ENCODE peak calls at places on chromosomes 5 and 9, in seven cellular contexts. One of them, this sample, is unnamed.

GRCh38 chr5:57841671-57842375 is 359.2 kb upstream of the ACTBL2 start:
- DNase-seq in kidney: no peak
- DNase-seq in hepatocyte: peak
- DNase-seq in fibroblast of mammary gland: peak
- DNase-seq in HCT116: peak
- DNase-seq in cardiac fibroblast: peak
- DNase-seq in psoas muscle: no peak
- DNase-seq in this sample: peak

GRCh38 chr5:149674686-149675085 is 55.4 kb upstream of the PPARGC1B start:
- DNase-seq in psoas muscle: no peak
- DNase-seq in HCT116: no peak
- DNase-seq in fibroblast of mammary gland: no peak
- DNase-seq in hepatocyte: no peak
- DNase-seq in cardiac fibroblast: no peak
- DNase-seq in kidney: no peak
- DNase-seq in this sample: no peak

GRCh38 chr9:120985759-120986353 is 59.3 kb upstream of the TRAF1 start:
- DNase-seq in psoas muscle: no peak
- DNase-seq in fibroblast of mammary gland: peak
- DNase-seq in HCT116: peak
- DNase-seq in kidney: no peak
- DNase-seq in hepatocyte: peak
- DNase-seq in cardiac fibroblast: peak
- DNase-seq in this sample: peak

GRCh38 chr5:163607256-163607655 is 101.8 kb downstream of the MAT2B start:
- DNase-seq in kidney: no peak
- DNase-seq in HCT116: no peak
- DNase-seq in cardiac fibroblast: no peak
- DNase-seq in fibroblast of mammary gland: no peak
- DNase-seq in psoas muscle: no peak
- DNase-seq in hepatocyte: no peak
- DNase-seq in this sample: no peak

GRCh38 chr9:128081052-128081451 is 13.0 kb downstream of the SLC25A25 start:
- DNase-seq in hepatocyte: peak
- DNase-seq in kidney: peak
- DNase-seq in fibroblast of mammary gland: peak
- DNase-seq in psoas muscle: no peak
- DNase-seq in cardiac fibroblast: peak
- DNase-seq in HCT116: no peak
- DNase-seq in this sample: peak

GRCh38 chr5:1208743-1209551 is 7.6 kb downstream of the SLC6A19 start:
- DNase-seq in kidney: peak
- DNase-seq in HCT116: no peak
- DNase-seq in hepatocyte: peak
- DNase-seq in psoas muscle: peak
- DNase-seq in cardiac fibroblast: peak
- DNase-seq in fibroblast of mammary gland: peak
- DNase-seq in this sample: peak

GRCh38 chr9:25003686-25004085 is 458.0 kb upstream of the IZUMO3 start:
- DNase-seq in hepatocyte: peak
- DNase-seq in psoas muscle: no peak
- DNase-seq in kidney: no peak
- DNase-seq in cardiac fibroblast: no peak
- DNase-seq in HCT116: no peak
- DNase-seq in fibroblast of mammary gland: no peak
- DNase-seq in this sample: no peak

GRCh38 chr9:107784235-107784958 is 294.8 kb upstream of the KLF4 start:
- DNase-seq in kidney: no peak
- DNase-seq in cardiac fibroblast: peak
- DNase-seq in psoas muscle: peak
- DNase-seq in HCT116: peak
- DNase-seq in hepatocyte: peak
- DNase-seq in fibroblast of mammary gland: peak
- DNase-seq in this sample: peak

GRCh38 chr9:121331992-121332685 is 37.9 kb downstream of the STOM start:
- DNase-seq in HCT116: no peak
- DNase-seq in psoas muscle: no peak
- DNase-seq in fibroblast of mammary gland: peak
- DNase-seq in kidney: peak
- DNase-seq in hepatocyte: no peak
- DNase-seq in cardiac fibroblast: peak
- DNase-seq in this sample: peak

GRCh38 chr9:124776952-124777645 is at the start of gene OLFML2A:
- DNase-seq in kidney: peak
- DNase-seq in HCT116: no peak
- DNase-seq in cardiac fibroblast: no peak
- DNase-seq in hepatocyte: peak
- DNase-seq in psoas muscle: peak
- DNase-seq in fibroblast of mammary gland: peak
- DNase-seq in this sample: no peak

DNA sequence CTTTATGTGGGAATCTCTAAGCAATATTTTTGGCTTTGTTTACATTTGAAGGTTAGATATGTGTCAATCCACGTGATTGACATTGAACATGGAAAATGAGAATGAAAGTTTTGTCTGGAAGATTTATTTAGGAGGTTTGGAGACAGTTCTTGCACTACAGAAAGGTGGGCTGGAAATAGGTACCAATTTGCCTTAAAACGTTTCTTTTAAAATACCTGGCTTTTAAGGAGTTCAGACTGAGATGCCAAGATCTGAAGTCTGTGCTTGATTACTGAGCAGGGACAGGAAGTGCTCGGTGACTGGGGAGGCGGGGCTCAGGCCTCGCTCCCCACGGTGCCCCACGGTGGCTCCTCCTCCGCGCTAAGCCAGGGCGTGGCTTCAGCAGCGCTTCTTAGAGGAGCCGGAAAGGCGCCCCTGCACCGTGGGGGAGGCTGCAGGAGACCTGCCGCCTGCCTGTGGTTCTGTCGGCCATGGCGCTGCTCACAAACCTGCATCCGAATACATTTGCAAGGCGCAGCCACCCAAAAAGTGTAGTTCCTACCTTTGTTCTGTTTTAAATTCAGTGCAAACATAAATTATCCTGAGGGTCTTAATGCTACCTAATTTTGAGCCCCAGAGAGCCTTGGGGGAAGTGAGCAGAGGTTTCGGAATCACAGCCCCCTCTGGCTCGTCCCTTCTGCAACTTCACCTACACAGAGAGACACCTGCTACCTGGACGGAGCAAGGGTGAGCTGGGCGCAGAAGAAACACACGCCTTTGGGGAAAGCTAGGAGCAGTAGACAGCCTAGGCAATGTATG is 49.2 kb downstream of the USP20 start:
- DNase-seq in psoas muscle: peak
- DNase-seq in HCT116: peak
- DNase-seq in cardiac fibroblast: peak
- DNase-seq in kidney: peak
- DNase-seq in fibroblast of mammary gland: peak
- DNase-seq in hepatocyte: peak
- DNase-seq in this sample: peak
- TF ChIP-seq CTCF in psoas muscle: no peak
- TF ChIP-seq CTCF in HCT116: no peak
- TF ChIP-seq CTCF in cardiac fibroblast: no peak
- TF ChIP-seq CTCF in kidney: no peak
- TF ChIP-seq CTCF in fibroblast of mammary gland: no peak
- TF ChIP-seq CTCF in hepatocyte: no peak
- TF ChIP-seq CTCF in this sample: no peak

GRCh38 chr5:135041145-135041587 is 7.1 kb upstream of the PITX1 start:
- DNase-seq in hepatocyte: no peak
- DNase-seq in psoas muscle: peak
- DNase-seq in kidney: peak
- DNase-seq in cardiac fibroblast: no peak
- DNase-seq in HCT116: no peak
- DNase-seq in fibroblast of mammary gland: no peak
- DNase-seq in this sample: no peak

GRCh38 chr5:135038829-135039525 is 4.9 kb upstream of the PITX1 start:
- DNase-seq in hepatocyte: no peak
- DNase-seq in cardiac fibroblast: no peak
- DNase-seq in HCT116: no peak
- DNase-seq in fibroblast of mammary gland: no peak
- DNase-seq in kidney: peak
- DNase-seq in psoas muscle: no peak
- DNase-seq in this sample: no peak

GRCh38 chr5:135040331-135041144 is 6.5 kb upstream of the PITX1 start:
- DNase-seq in kidney: peak
- DNase-seq in fibroblast of mammary gland: no peak
- DNase-seq in HCT116: no peak
- DNase-seq in hepatocyte: no peak
- DNase-seq in psoas muscle: peak
- DNase-seq in cardiac fibroblast: no peak
- DNase-seq in this sample: no peak

GRCh38 chr5:135038202-135038828 is 4.3 kb upstream of the PITX1 start:
- DNase-seq in hepatocyte: no peak
- DNase-seq in kidney: no peak
- DNase-seq in fibroblast of mammary gland: no peak
- DNase-seq in psoas muscle: peak
- DNase-seq in cardiac fibroblast: no peak
- DNase-seq in HCT116: no peak
- DNase-seq in this sample: no peak

GRCh38 chr5:135039526-135040296 is 5.7 kb upstream of the PITX1 start:
- DNase-seq in cardiac fibroblast: no peak
- DNase-seq in psoas muscle: peak
- DNase-seq in HCT116: no peak
- DNase-seq in kidney: peak
- DNase-seq in hepatocyte: peak
- DNase-seq in fibroblast of mammary gland: no peak
- DNase-seq in this sample: no peak
- H3K4me3 ChIP-seq in cardiac fibroblast: no peak
- H3K4me3 ChIP-seq in psoas muscle: peak
- H3K4me3 ChIP-seq in HCT116: peak
- H3K4me3 ChIP-seq in kidney: no peak
- H3K4me3 ChIP-seq in hepatocyte: peak
- H3K4me3 ChIP-seq in fibroblast of mammary gland: no peak
- H3K4me3 ChIP-seq in this sample: no peak

GRCh38 chr9:31272456-31273295 is 1111.8 kb upstream of the ACO1 start:
- DNase-seq in cardiac fibroblast: no peak
- DNase-seq in psoas muscle: no peak
- DNase-seq in hepatocyte: peak
- DNase-seq in fibroblast of mammary gland: no peak
- DNase-seq in HCT116: peak
- DNase-seq in kidney: no peak
- DNase-seq in this sample: no peak
- TF ChIP-seq CTCF in cardiac fibroblast: no peak
- TF ChIP-seq CTCF in psoas muscle: no peak
- TF ChIP-seq CTCF in hepatocyte: no peak
- TF ChIP-seq CTCF in fibroblast of mammary gland: no peak
- TF ChIP-seq CTCF in HCT116: no peak
- TF ChIP-seq CTCF in kidney: no peak
- TF ChIP-seq CTCF in this sample: no peak

GRCh38 chr9:92762781-92763708 is 1.6 kb downstream of the BICD2 start:
- DNase-seq in HCT116: no peak
- DNase-seq in psoas muscle: no peak
- DNase-seq in fibroblast of mammary gland: no peak
- DNase-seq in cardiac fibroblast: no peak
- DNase-seq in kidney: peak
- DNase-seq in hepatocyte: no peak
- DNase-seq in this sample: no peak

GRCh38 chr9:92762196-92762595 is 2.4 kb downstream of the BICD2 start:
- DNase-seq in fibroblast of mammary gland: no peak
- DNase-seq in cardiac fibroblast: no peak
- DNase-seq in HCT116: no peak
- DNase-seq in kidney: no peak
- DNase-seq in hepatocyte: no peak
- DNase-seq in psoas muscle: no peak
- DNase-seq in this sample: no peak

GRCh38 chr9:92759990-92760893 is 4.4 kb downstream of the BICD2 start:
- DNase-seq in psoas muscle: peak
- DNase-seq in kidney: peak
- DNase-seq in cardiac fibroblast: no peak
- DNase-seq in fibroblast of mammary gland: no peak
- DNase-seq in hepatocyte: no peak
- DNase-seq in HCT116: no peak
- DNase-seq in this sample: no peak

GRCh38 chr9:92763721-92764380 is 782 bp downstream of the BICD2 start:
- DNase-seq in kidney: peak
- DNase-seq in cardiac fibroblast: no peak
- DNase-seq in hepatocyte: peak
- DNase-seq in fibroblast of mammary gland: peak
- DNase-seq in psoas muscle: peak
- DNase-seq in HCT116: no peak
- DNase-seq in this sample: no peak

GRCh38 chr9:92761686-92762085 is 2.9 kb downstream of the BICD2 start:
- DNase-seq in hepatocyte: no peak
- DNase-seq in psoas muscle: no peak
- DNase-seq in kidney: no peak
- DNase-seq in cardiac fibroblast: no peak
- DNase-seq in fibroblast of mammary gland: no peak
- DNase-seq in HCT116: no peak
- DNase-seq in this sample: no peak
- H3K4me3 ChIP-seq in hepatocyte: no peak
- H3K4me3 ChIP-seq in psoas muscle: peak
- H3K4me3 ChIP-seq in kidney: no peak
- H3K4me3 ChIP-seq in cardiac fibroblast: no peak
- H3K4me3 ChIP-seq in fibroblast of mammary gland: no peak
- H3K4me3 ChIP-seq in HCT116: no peak
- H3K4me3 ChIP-seq in this sample: no peak

GRCh38 chr9:84781431-84781830 is 111.9 kb downstream of the NTRK2 start:
- DNase-seq in kidney: no peak
- DNase-seq in psoas muscle: no peak
- DNase-seq in cardiac fibroblast: peak
- DNase-seq in HCT116: no peak
- DNase-seq in fibroblast of mammary gland: peak
- DNase-seq in hepatocyte: no peak
- DNase-seq in this sample: peak
- TF ChIP-seq CTCF in kidney: peak
- TF ChIP-seq CTCF in psoas muscle: peak
- TF ChIP-seq CTCF in cardiac fibroblast: peak
- TF ChIP-seq CTCF in HCT116: peak
- TF ChIP-seq CTCF in fibroblast of mammary gland: peak
- TF ChIP-seq CTCF in hepatocyte: peak
- TF ChIP-seq CTCF in this sample: peak

DNA sequence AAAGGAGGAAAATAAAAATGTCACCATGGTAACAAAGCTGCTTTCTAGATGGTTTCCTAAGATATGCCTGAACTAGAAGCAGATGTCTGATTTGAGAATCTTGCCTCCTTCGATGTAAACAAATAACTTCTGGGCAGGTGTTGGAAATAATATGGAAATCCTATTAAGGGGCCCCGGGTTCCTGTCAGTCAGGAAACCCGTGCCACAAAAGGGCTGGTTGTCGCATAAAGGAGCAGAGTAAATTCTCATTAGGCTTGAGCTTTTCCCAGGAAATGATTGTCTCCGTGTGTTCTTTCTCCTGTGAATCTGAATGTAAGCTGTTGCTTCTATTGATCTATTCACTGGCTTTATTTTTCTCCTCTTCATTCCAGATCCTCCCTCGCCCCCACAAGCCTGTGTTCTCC is 90.8 kb downstream of the TLE4 start:
- DNase-seq in kidney: no peak
- DNase-seq in psoas muscle: no peak
- DNase-seq in cardiac fibroblast: no peak
- DNase-seq in hepatocyte: no peak
- DNase-seq in HCT116: no peak
- DNase-seq in fibroblast of mammary gland: no peak
- DNase-seq in this sample: no peak
- H3K4me3 ChIP-seq in kidney: no peak
- H3K4me3 ChIP-seq in psoas muscle: no peak
- H3K4me3 ChIP-seq in cardiac fibroblast: no peak
- H3K4me3 ChIP-seq in hepatocyte: no peak
- H3K4me3 ChIP-seq in HCT116: no peak
- H3K4me3 ChIP-seq in fibroblast of mammary gland: no peak
- H3K4me3 ChIP-seq in this sample: no peak

GRCh38 chr5:143008809-143009521 is 238.8 kb downstream of the ARHGAP26 start:
- DNase-seq in HCT116: peak
- DNase-seq in kidney: no peak
- DNase-seq in fibroblast of mammary gland: peak
- DNase-seq in hepatocyte: no peak
- DNase-seq in cardiac fibroblast: peak
- DNase-seq in psoas muscle: no peak
- DNase-seq in this sample: peak
- TF ChIP-seq CTCF in HCT116: no peak
- TF ChIP-seq CTCF in kidney: no peak
- TF ChIP-seq CTCF in fibroblast of mammary gland: peak
- TF ChIP-seq CTCF in hepatocyte: no peak
- TF ChIP-seq CTCF in cardiac fibroblast: peak
- TF ChIP-seq CTCF in psoas muscle: no peak
- TF ChIP-seq CTCF in this sample: no peak

This sample was measured in fibroblast of the aortic adventitia.